ENCODE peak calls at places on chromosomes 6 and 20, in seven cellular contexts. One of them, this sample, is unnamed.

GRCh38 chr6:45808041-45808440 is 207.6 kb downstream of the CLIC5 start:
- DNase-seq in right cardiac atrium: no peak
- DNase-seq in GM23248: no peak
- DNase-seq in RCC 7860: no peak
- DNase-seq in CD4-positive, CD25-positive, alpha-beta regulatory T cell: no peak
- DNase-seq in neural progenitor cell: no peak
- DNase-seq in activated B cell treated with CpG ODN at 0.5 μM for 24 hours: no peak
- DNase-seq in this sample: no peak

GRCh38 chr20:44832724-44833123 is 22.4 kb upstream of the RIMS4 start:
- DNase-seq in right cardiac atrium: no peak
- DNase-seq in activated B cell treated with CpG ODN at 0.5 μM for 24 hours: no peak
- DNase-seq in GM23248: peak
- DNase-seq in CD4-positive, CD25-positive, alpha-beta regulatory T cell: no peak
- DNase-seq in RCC 7860: no peak
- DNase-seq in neural progenitor cell: no peak
- DNase-seq in this sample: no peak

GRCh38 chr20:46308258-46309157 is at the start of gene CDH22:
- DNase-seq in right cardiac atrium: peak
- DNase-seq in neural progenitor cell: peak
- DNase-seq in GM23248: peak
- DNase-seq in RCC 7860: no peak
- DNase-seq in activated B cell treated with CpG ODN at 0.5 μM for 24 hours: no peak
- DNase-seq in CD4-positive, CD25-positive, alpha-beta regulatory T cell: peak
- DNase-seq in this sample: peak

GRCh38 chr6:157800420-157801237 is 22.4 kb upstream of the SNX9 start:
- DNase-seq in RCC 7860: peak
- DNase-seq in GM23248: peak
- DNase-seq in right cardiac atrium: no peak
- DNase-seq in CD4-positive, CD25-positive, alpha-beta regulatory T cell: peak
- DNase-seq in activated B cell treated with CpG ODN at 0.5 μM for 24 hours: no peak
- DNase-seq in neural progenitor cell: no peak
- DNase-seq in this sample: no peak

GRCh38 chr20:16228722-16229121 is 344.5 kb downstream of the KIF16B start:
- DNase-seq in activated B cell treated with CpG ODN at 0.5 μM for 24 hours: no peak
- DNase-seq in neural progenitor cell: no peak
- DNase-seq in RCC 7860: no peak
- DNase-seq in GM23248: no peak
- DNase-seq in CD4-positive, CD25-positive, alpha-beta regulatory T cell: no peak
- DNase-seq in right cardiac atrium: no peak
- DNase-seq in this sample: no peak

GRCh38 chr6:15506066-15506465 is 156.8 kb downstream of the DTNBP1 start:
- DNase-seq in GM23248: no peak
- DNase-seq in RCC 7860: no peak
- DNase-seq in neural progenitor cell: no peak
- DNase-seq in right cardiac atrium: peak
- DNase-seq in CD4-positive, CD25-positive, alpha-beta regulatory T cell: no peak
- DNase-seq in activated B cell treated with CpG ODN at 0.5 μM for 24 hours: no peak
- DNase-seq in this sample: no peak

GRCh38 chr20:51258582-51259175 is 235.8 kb upstream of the KCNG1 start:
- DNase-seq in activated B cell treated with CpG ODN at 0.5 μM for 24 hours: no peak
- DNase-seq in neural progenitor cell: peak
- DNase-seq in GM23248: peak
- DNase-seq in RCC 7860: no peak
- DNase-seq in right cardiac atrium: no peak
- DNase-seq in CD4-positive, CD25-positive, alpha-beta regulatory T cell: no peak
- DNase-seq in this sample: no peak

GRCh38 chr20:35663516-35663812 is 1.2 kb downstream of the CPNE1 start:
- DNase-seq in activated B cell treated with CpG ODN at 0.5 μM for 24 hours: no peak
- DNase-seq in RCC 7860: peak
- DNase-seq in GM23248: peak
- DNase-seq in right cardiac atrium: no peak
- DNase-seq in neural progenitor cell: no peak
- DNase-seq in CD4-positive, CD25-positive, alpha-beta regulatory T cell: no peak
- DNase-seq in this sample: no peak

GRCh38 chr20:43662943-43663655 is 3.8 kb upstream of the MYBL2 start:
- DNase-seq in right cardiac atrium: no peak
- DNase-seq in CD4-positive, CD25-positive, alpha-beta regulatory T cell: no peak
- DNase-seq in GM23248: peak
- DNase-seq in activated B cell treated with CpG ODN at 0.5 μM for 24 hours: no peak
- DNase-seq in RCC 7860: no peak
- DNase-seq in neural progenitor cell: no peak
- DNase-seq in this sample: no peak

GRCh38 chr6:139531148-139531547 is 156.7 kb upstream of the CITED2 start:
- DNase-seq in GM23248: peak
- DNase-seq in activated B cell treated with CpG ODN at 0.5 μM for 24 hours: no peak
- DNase-seq in CD4-positive, CD25-positive, alpha-beta regulatory T cell: peak
- DNase-seq in neural progenitor cell: no peak
- DNase-seq in right cardiac atrium: no peak
- DNase-seq in RCC 7860: peak
- DNase-seq in this sample: no peak

GRCh38 chr20:36604952-36605308 is 649 bp upstream of the RAB5IF start:
- DNase-seq in right cardiac atrium: peak
- DNase-seq in activated B cell treated with CpG ODN at 0.5 μM for 24 hours: peak
- DNase-seq in GM23248: no peak
- DNase-seq in RCC 7860: peak
- DNase-seq in CD4-positive, CD25-positive, alpha-beta regulatory T cell: no peak
- DNase-seq in neural progenitor cell: peak
- DNase-seq in this sample: peak

This sample was measured in Right ventricle myocardium superior.